ENCODE peak calls at places on chromosomes 1 and 21, in ten cellular contexts. One of them, this sample, is unnamed.

GRCh38 chr1:192732787-192733186 is 76.1 kb upstream of the RGS2 start:
- DNase-seq in tibial nerve: no peak
- DNase-seq in stomach: no peak
- DNase-seq in colonic mucosa: no peak
- DNase-seq in pancreas: no peak
- DNase-seq in PC-3: peak; percentile 25
- DNase-seq in H9: no peak
- DNase-seq in heart left ventricle: no peak
- DNase-seq in uterus: no peak
- DNase-seq in A549: peak; percentile 57
- DNase-seq in this sample: no peak

GRCh38 chr1:235056937-235057336 is 71.7 kb downstream of the TOMM20 start:
- DNase-seq in tibial nerve: no peak
- DNase-seq in stomach: no peak
- DNase-seq in colonic mucosa: no peak
- DNase-seq in pancreas: no peak
- DNase-seq in PC-3: peak; percentile 17
- DNase-seq in H9: no peak
- DNase-seq in heart left ventricle: no peak
- DNase-seq in uterus: no peak
- DNase-seq in A549: peak; percentile 68
- DNase-seq in this sample: no peak

GRCh38 chr1:244046907-244047738 is 4.0 kb upstream of the ZBTB18 start:
- DNase-seq in tibial nerve: no peak
- DNase-seq in stomach: no peak
- DNase-seq in colonic mucosa: peak; percentile 25
- DNase-seq in pancreas: no peak
- DNase-seq in PC-3: peak; percentile 18
- DNase-seq in H9: no peak
- DNase-seq in heart left ventricle: no peak
- DNase-seq in uterus: no peak
- DNase-seq in A549: no peak
- DNase-seq in this sample: no peak

GRCh38 chr1:111281411-111281810 is 9.2 kb upstream of the CHIA start:
- DNase-seq in tibial nerve: no peak
- DNase-seq in stomach: no peak
- DNase-seq in colonic mucosa: no peak
- DNase-seq in pancreas: no peak
- DNase-seq in PC-3: no peak
- DNase-seq in H9: no peak
- DNase-seq in heart left ventricle: no peak
- DNase-seq in uterus: no peak
- DNase-seq in A549: no peak
- DNase-seq in this sample: no peak

GRCh38 chr1:156958247-156958714 is 37.8 kb downstream of the LRRC71 start:
- DNase-seq in tibial nerve: no peak
- DNase-seq in stomach: no peak
- DNase-seq in colonic mucosa: no peak
- DNase-seq in pancreas: no peak
- DNase-seq in PC-3: peak; percentile 52
- DNase-seq in H9: no peak
- DNase-seq in heart left ventricle: no peak
- DNase-seq in uterus: no peak
- DNase-seq in A549: no peak
- DNase-seq in this sample: no peak

GRCh38 chr1:43902058-43902831 is 31.4 kb upstream of the ARTN start:
- DNase-seq in tibial nerve: no peak
- DNase-seq in stomach: no peak
- DNase-seq in colonic mucosa: no peak
- DNase-seq in pancreas: no peak
- DNase-seq in PC-3: no peak
- DNase-seq in H9: no peak
- DNase-seq in heart left ventricle: no peak
- DNase-seq in uterus: no peak
- DNase-seq in A549: no peak
- DNase-seq in this sample: no peak

GRCh38 chr1:227729144-227729880 is 5.8 kb downstream of the JMJD4 start:
- DNase-seq in tibial nerve: no peak
- DNase-seq in stomach: no peak
- DNase-seq in colonic mucosa: no peak
- DNase-seq in pancreas: peak; percentile 73
- DNase-seq in PC-3: peak; percentile 25
- DNase-seq in H9: peak; percentile 66
- DNase-seq in heart left ventricle: no peak
- DNase-seq in uterus: no peak
- DNase-seq in A549: no peak
- DNase-seq in this sample: no peak

GRCh38 chr1:50873458-50874187 is 86.4 kb downstream of the FAF1 start:
- DNase-seq in tibial nerve: peak; percentile 19
- DNase-seq in stomach: peak; percentile 70
- DNase-seq in colonic mucosa: peak; percentile 86
- DNase-seq in pancreas: no peak
- DNase-seq in PC-3: peak; percentile 89
- DNase-seq in H9: peak; percentile 81
- DNase-seq in heart left ventricle: no peak
- DNase-seq in uterus: peak; percentile 20
- DNase-seq in A549: peak; percentile 78
- DNase-seq in this sample: peak; percentile 35

GRCh38 chr21:33586927-33587326 is 1.6 kb downstream of the DONSON start:
- DNase-seq in tibial nerve: no peak
- DNase-seq in stomach: no peak
- DNase-seq in colonic mucosa: no peak
- DNase-seq in pancreas: no peak
- DNase-seq in PC-3: no peak
- DNase-seq in H9: no peak
- DNase-seq in heart left ventricle: no peak
- DNase-seq in uterus: no peak
- DNase-seq in A549: no peak
- DNase-seq in this sample: no peak

GRCh38 chr21:43864313-43864805 is 664 bp upstream of the AGPAT3 start:
- DNase-seq in tibial nerve: no peak
- DNase-seq in stomach: peak; percentile 79
- DNase-seq in colonic mucosa: peak; percentile 71
- DNase-seq in pancreas: peak; percentile 92
- DNase-seq in PC-3: peak; percentile 74
- DNase-seq in H9: peak; percentile 65
- DNase-seq in heart left ventricle: peak; percentile 51
- DNase-seq in uterus: no peak
- DNase-seq in A549: peak; percentile 48
- DNase-seq in this sample: peak; percentile 48

GRCh38 chr1:38489844-38490270 is 369.7 kb downstream of the RRAGC start:
- DNase-seq in tibial nerve: no peak
- DNase-seq in stomach: no peak
- DNase-seq in colonic mucosa: peak; percentile 18
- DNase-seq in pancreas: no peak
- DNase-seq in PC-3: peak; percentile 44
- DNase-seq in H9: peak; percentile 98
- DNase-seq in heart left ventricle: no peak
- DNase-seq in uterus: no peak
- DNase-seq in A549: peak; percentile 31
- DNase-seq in this sample: no peak

GRCh38 chr1:1307908-1308755 is at the start of the genes ACAP3 and PUSL1:
- DNase-seq in tibial nerve: peak; percentile 87
- DNase-seq in stomach: peak; percentile 89
- DNase-seq in colonic mucosa: peak; percentile 82
- DNase-seq in pancreas: peak; percentile 94
- DNase-seq in PC-3: peak; percentile 97
- DNase-seq in H9: peak; percentile 83
- DNase-seq in heart left ventricle: peak; percentile 93
- DNase-seq in uterus: peak; percentile 93
- DNase-seq in A549: peak; percentile 92
- DNase-seq in this sample: peak; percentile 95

GRCh38 chr1:224615861-224616760 is at the start of gene CNIH3:
- DNase-seq in tibial nerve: no peak
- DNase-seq in stomach: peak; percentile 53
- DNase-seq in colonic mucosa: no peak
- DNase-seq in pancreas: peak; percentile 81
- DNase-seq in PC-3: peak; percentile 75
- DNase-seq in H9: peak; percentile 90
- DNase-seq in heart left ventricle: no peak
- DNase-seq in uterus: no peak
- DNase-seq in A549: peak; percentile 56
- DNase-seq in this sample: peak; percentile 70

GRCh38 chr1:214367841-214368240 is 86.9 kb downstream of the SMYD2 start:
- DNase-seq in tibial nerve: no peak
- DNase-seq in stomach: no peak
- DNase-seq in colonic mucosa: no peak
- DNase-seq in pancreas: no peak
- DNase-seq in PC-3: no peak
- DNase-seq in H9: no peak
- DNase-seq in heart left ventricle: no peak
- DNase-seq in uterus: no peak
- DNase-seq in A549: no peak
- DNase-seq in this sample: no peak

GRCh38 chr1:214364335-214364734 is 83.4 kb downstream of the SMYD2 start:
- DNase-seq in tibial nerve: no peak
- DNase-seq in stomach: no peak
- DNase-seq in colonic mucosa: no peak
- DNase-seq in pancreas: peak; percentile 51
- DNase-seq in PC-3: no peak
- DNase-seq in H9: no peak
- DNase-seq in heart left ventricle: peak; percentile 66
- DNase-seq in uterus: peak; percentile 25
- DNase-seq in A549: no peak
- DNase-seq in this sample: peak; percentile 49

GRCh38 chr1:214370585-214370984 is 89.6 kb downstream of the SMYD2 start:
- DNase-seq in tibial nerve: no peak
- DNase-seq in stomach: no peak
- DNase-seq in colonic mucosa: no peak
- DNase-seq in pancreas: no peak
- DNase-seq in PC-3: no peak
- DNase-seq in H9: no peak
- DNase-seq in heart left ventricle: no peak
- DNase-seq in uterus: no peak
- DNase-seq in A549: no peak
- DNase-seq in this sample: no peak

GRCh38 chr1:214372092-214372491 is 91.1 kb downstream of the SMYD2 start:
- DNase-seq in tibial nerve: no peak
- DNase-seq in stomach: no peak
- DNase-seq in colonic mucosa: no peak
- DNase-seq in pancreas: no peak
- DNase-seq in PC-3: no peak
- DNase-seq in H9: no peak
- DNase-seq in heart left ventricle: no peak
- DNase-seq in uterus: no peak
- DNase-seq in A549: no peak
- DNase-seq in this sample: no peak

GRCh38 chr1:214369364-214369763 is 88.4 kb downstream of the SMYD2 start:
- DNase-seq in tibial nerve: no peak
- DNase-seq in stomach: no peak
- DNase-seq in colonic mucosa: no peak
- DNase-seq in pancreas: no peak
- DNase-seq in PC-3: no peak
- DNase-seq in H9: no peak
- DNase-seq in heart left ventricle: no peak
- DNase-seq in uterus: no peak
- DNase-seq in A549: no peak
- DNase-seq in this sample: no peak
- H3K27ac ChIP-seq in tibial nerve: no peak overlapping the region
- H3K27ac ChIP-seq in stomach: no peak overlapping the region
- H3K27ac ChIP-seq in colonic mucosa: no peak overlapping the region
- H3K27ac ChIP-seq in pancreas: no peak overlapping the region
- H3K27ac ChIP-seq in PC-3: no peak overlapping the region
- H3K27ac ChIP-seq in H9: no peak overlapping the region
- H3K27ac ChIP-seq in heart left ventricle: no peak overlapping the region
- H3K27ac ChIP-seq in uterus: no peak overlapping the region
- H3K27ac ChIP-seq in A549: no peak overlapping the region
- H3K27ac ChIP-seq in this sample: no peak overlapping the region

GRCh38 chr1:187928717-187929116 is 1100.0 kb downstream of the PLA2G4A start:
- DNase-seq in tibial nerve: no peak
- DNase-seq in stomach: no peak
- DNase-seq in colonic mucosa: no peak
- DNase-seq in pancreas: no peak
- DNase-seq in PC-3: no peak
- DNase-seq in H9: no peak
- DNase-seq in heart left ventricle: no peak
- DNase-seq in uterus: no peak
- DNase-seq in A549: no peak
- DNase-seq in this sample: no peak

GRCh38 chr1:187933562-187934419 is 1105.0 kb downstream of the PLA2G4A start:
- DNase-seq in tibial nerve: no peak
- DNase-seq in stomach: no peak
- DNase-seq in colonic mucosa: no peak
- DNase-seq in pancreas: no peak
- DNase-seq in PC-3: no peak
- DNase-seq in H9: no peak
- DNase-seq in heart left ventricle: no peak
- DNase-seq in uterus: no peak
- DNase-seq in A549: no peak
- DNase-seq in this sample: no peak

GRCh38 chr1:187931781-187932180 is 1103.0 kb downstream of the PLA2G4A start:
- DNase-seq in tibial nerve: no peak
- DNase-seq in stomach: no peak
- DNase-seq in colonic mucosa: no peak
- DNase-seq in pancreas: no peak
- DNase-seq in PC-3: no peak
- DNase-seq in H9: no peak
- DNase-seq in heart left ventricle: no peak
- DNase-seq in uterus: no peak
- DNase-seq in A549: no peak
- DNase-seq in this sample: no peak

GRCh38 chr1:187924252-187924651 is 1095.5 kb downstream of the PLA2G4A start:
- DNase-seq in tibial nerve: no peak
- DNase-seq in stomach: no peak
- DNase-seq in colonic mucosa: no peak
- DNase-seq in pancreas: no peak
- DNase-seq in PC-3: no peak
- DNase-seq in H9: no peak
- DNase-seq in heart left ventricle: no peak
- DNase-seq in uterus: no peak
- DNase-seq in A549: no peak
- DNase-seq in this sample: no peak

GRCh38 chr1:187928288-187928687 is 1099.5 kb downstream of the PLA2G4A start:
- DNase-seq in tibial nerve: no peak
- DNase-seq in stomach: no peak
- DNase-seq in colonic mucosa: no peak
- DNase-seq in pancreas: no peak
- DNase-seq in PC-3: peak; percentile 26
- DNase-seq in H9: peak; percentile 45
- DNase-seq in heart left ventricle: no peak
- DNase-seq in uterus: no peak
- DNase-seq in A549: peak; percentile 25
- DNase-seq in this sample: no peak
- TF ChIP-seq CTCF in tibial nerve: peak; percentile 47
- TF ChIP-seq CTCF in stomach: no peak
- TF ChIP-seq CTCF in colonic mucosa: no peak
- TF ChIP-seq CTCF in pancreas: no peak
- TF ChIP-seq CTCF in PC-3: peak; percentile 39
- TF ChIP-seq CTCF in H9: peak; percentile 69
- TF ChIP-seq CTCF in heart left ventricle: no peak
- TF ChIP-seq CTCF in uterus: no peak
- TF ChIP-seq CTCF in A549: peak; percentile 39
- TF ChIP-seq CTCF in this sample: no peak

GRCh38 chr21:41927727-41928409 is 25.9 kb downstream of the C2CD2 start:
- DNase-seq in tibial nerve: no peak
- DNase-seq in stomach: no peak
- DNase-seq in colonic mucosa: no peak
- DNase-seq in pancreas: no peak
- DNase-seq in PC-3: no peak
- DNase-seq in H9: no peak
- DNase-seq in heart left ventricle: no peak
- DNase-seq in uterus: no peak
- DNase-seq in A549: no peak
- DNase-seq in this sample: no peak
- H3K4me1 ChIP-seq in tibial nerve: peaks cover 43% of the 10 kb centered on the region
- H3K4me1 ChIP-seq in stomach: peaks cover 61% of the 10 kb centered on the region
- H3K4me1 ChIP-seq in colonic mucosa: peaks cover 7% of the 10 kb centered on the region
- H3K4me1 ChIP-seq in pancreas: peaks cover 8% of the 10 kb centered on the region
- H3K4me1 ChIP-seq in PC-3: peaks cover 35% of the 10 kb centered on the region
- H3K4me1 ChIP-seq in H9: peaks cover 4% of the 10 kb centered on the region
- H3K4me1 ChIP-seq in heart left ventricle: peaks cover 31% of the 10 kb centered on the region
- H3K4me1 ChIP-seq in uterus: no peaks in the 10 kb centered on the region
- H3K4me1 ChIP-seq in A549: peaks cover 32% of the 10 kb centered on the region
- H3K4me1 ChIP-seq in this sample: peaks cover 6% of the 10 kb centered on the region

GRCh38 chr21:45439171-45439872 is 34.4 kb downstream of the COL18A1 start:
- DNase-seq in tibial nerve: peak; percentile 85
- DNase-seq in stomach: peak; percentile 86
- DNase-seq in colonic mucosa: peak; percentile 86
- DNase-seq in pancreas: peak; percentile 90
- DNase-seq in PC-3: peak; percentile 90
- DNase-seq in H9: peak; percentile 86
- DNase-seq in heart left ventricle: peak; percentile 79
- DNase-seq in uterus: peak; percentile 85
- DNase-seq in A549: peak; percentile 78
- DNase-seq in this sample: peak; percentile 84
- H3K27ac ChIP-seq in tibial nerve: peak overlapping the region; percentile 84
- H3K27ac ChIP-seq in stomach: peak overlapping the region; percentile 81
- H3K27ac ChIP-seq in colonic mucosa: peak overlapping the region; percentile 51
- H3K27ac ChIP-seq in pancreas: peak overlapping the region; percentile 47
- H3K27ac ChIP-seq in PC-3: peak overlapping the region; percentile 44
- H3K27ac ChIP-seq in H9: no peak overlapping the region
- H3K27ac ChIP-seq in heart left ventricle: peak overlapping the region; percentile 76
- H3K27ac ChIP-seq in uterus: peak overlapping the region; percentile 76
- H3K27ac ChIP-seq in A549: peak overlapping the region; percentile 84
- H3K27ac ChIP-seq in this sample: peak overlapping the region; percentile 64